ENCODE peak calls at places on chromosome 18, in seven cellular contexts. C is cardiac fibroblast, H is MM.1S, P is AG09319, O is AG04449, X is astrocyte, W is HFF-Myc. A is an unnamed sample.

GRCh38 chr18:60100805-60101204 is 201.0 kb downstream of the PMAIP1 start:
- DNase-seq in C (no peak), H (no peak), X (no peak), W (no peak), O (no peak), P (no peak), A (no peak)

GRCh38 chr18:6731197-6731596 is 1.7 kb downstream of the ARHGAP28 start:
- DNase-seq in P (peak), C (peak), H (no peak), X (peak), O (peak), W (peak), A (no peak)

GRCh38 chr18:46164920-46165319 is 60.7 kb downstream of the HAUS1 start:
- DNase-seq in P (no peak), C (no peak), X (no peak), W (no peak), O (no peak), H (no peak), A (no peak)

GRCh38 chr18:48943333-48943732 is 7.4 kb downstream of the SMAD7 start:
- DNase-seq in H (no peak), P (no peak), C (no peak), X (no peak), O (no peak), W (no peak), A (no peak)

GRCh38 chr18:30988440-30988839 is 54.1 kb downstream of the DSC3 start:
- DNase-seq in H (no peak), W (no peak), P (no peak), X (no peak), O (no peak), C (no peak), A (no peak)

GRCh38 chr18:58863539-58864145 is 1.0 kb upstream of the ZNF532 start:
- DNase-seq in O (no peak), H (peak), X (no peak), P (no peak), W (no peak), C (no peak), A (peak)

GRCh38 chr18:34592961-34593382 is 117.1 kb upstream of the DTNA start:
- DNase-seq in O (peak), P (no peak), H (no peak), C (peak), W (no peak), X (peak), A (no peak)

GRCh38 chr18:77080283-77080682 is 52.3 kb downstream of the MBP start:
- DNase-seq in P (no peak), W (no peak), O (no peak), C (no peak), X (no peak), H (peak), A (peak)

GRCh38 chr18:11955299-11956029 is 25.8 kb upstream of the IMPA2 start:
- DNase-seq in W (peak), H (no peak), X (peak), O (no peak), P (no peak), C (peak), A (no peak)

GRCh38 chr18:11960743-11961380 is 20.4 kb upstream of the IMPA2 start:
- DNase-seq in C (no peak), P (no peak), O (no peak), X (no peak), H (no peak), W (no peak), A (no peak)

GRCh38 chr18:11957636-11958035 is 23.7 kb upstream of the IMPA2 start:
- DNase-seq in C (no peak), P (no peak), H (no peak), W (no peak), O (no peak), X (no peak), A (no peak)

GRCh38 chr18:11953113-11953512 is 28.2 kb upstream of the IMPA2 start:
- DNase-seq in H (no peak), P (no peak), X (peak), C (no peak), O (no peak), W (no peak), A (no peak)

GRCh38 chr18:11956371-11957308 is 24.7 kb upstream of the IMPA2 start:
- DNase-seq in P (no peak), X (no peak), W (no peak), C (no peak), H (no peak), O (no peak), A (no peak)
- TF ChIP-seq CTCF in P (no peak), X (no peak), W (no peak), C (no peak), H (no peak), O (no peak), A (no peak)

GRCh38 chr18:32550958-32551357 is 80.3 kb upstream of the GAREM1 start:
- DNase-seq in X (no peak), C (no peak), W (no peak), P (no peak), O (no peak), H (no peak), A (no peak)
- TF ChIP-seq CTCF in X (no peak), C (peak), W (no peak), P (no peak), O (no peak), H (no peak), A (no peak)

GRCh38 chr18:52670903-52671302 is 330.9 kb downstream of the DCC start:
- DNase-seq in X (peak), H (peak), P (no peak), O (no peak), C (peak), W (no peak), A (no peak)
- TF ChIP-seq CTCF in X (peak), H (peak), P (no peak), O (peak), C (no peak), W (no peak), A (no peak)

GRCh38 chr18:63819780-63820179 is 44.6 kb downstream of the SERPINB7 start:
- DNase-seq in P (no peak), C (no peak), H (no peak), X (no peak), W (no peak), O (no peak), A (no peak)

GRCh38 chr18:63820694-63821093 is 45.5 kb downstream of the SERPINB7 start:
- DNase-seq in C (no peak), O (no peak), X (peak), W (no peak), P (no peak), H (no peak), A (no peak)

GRCh38 chr18:63824220-63824525 is 49.0 kb downstream of the SERPINB7 start:
- DNase-seq in H (no peak), X (no peak), O (no peak), P (no peak), W (no peak), C (no peak), A (no peak)

GRCh38 chr18:63828120-63828519 is 52.9 kb downstream of the SERPINB7 start:
- DNase-seq in H (no peak), X (no peak), P (no peak), W (no peak), C (no peak), O (no peak), A (no peak)

GRCh38 chr18:63823516-63824219 is 48.5 kb downstream of the SERPINB7 start:
- DNase-seq in H (no peak), X (peak), P (no peak), W (no peak), C (peak), O (peak), A (no peak)
- TF ChIP-seq CTCF in H (peak), X (peak), P (peak), W (peak), C (peak), O (no peak), A (no peak)

GRCh38 chr18:8507361-8507760 is 101.9 kb upstream of the RAB12 start:
- DNase-seq in O (no peak), X (peak), H (no peak), P (no peak), C (peak), W (no peak), A (no peak)
- TF ChIP-seq CTCF in O (peak), X (peak), H (no peak), P (no peak), C (peak), W (peak), A (no peak)

GRCh38 chr18:37484893-37485834 is 80.4 kb downstream of the CELF4 start:
- DNase-seq in X (no peak), W (no peak), P (no peak), C (no peak), H (no peak), O (no peak), A (no peak)
- TF ChIP-seq CTCF in X (no peak), W (no peak), P (peak), C (no peak), H (no peak), O (peak), A (no peak)

GRCh38 chr18:65753520-65753919 is 2.7 kb downstream of the CDH7 start:
- DNase-seq in C (no peak), O (no peak), P (no peak), X (no peak), H (peak), W (no peak), A (no peak)
- TF ChIP-seq CTCF in C (no peak), O (no peak), P (no peak), X (peak), H (peak), W (no peak), A (no peak)

GRCh38 chr18:9792565-9793226 is 84.6 kb downstream of the RAB31 start:
- DNase-seq in X (no peak), C (no peak), W (no peak), H (peak), P (no peak), O (no peak), A (no peak)
- TF ChIP-seq CTCF in X (no peak), C (peak), W (peak), H (peak), P (peak), O (peak), A (no peak)